ENCODE peak calls at places on chromosome 5, in six cellular contexts. B is spleen, F is neuronal stem cell, P is fibroblast of lung, I is pancreas, E is tibial nerve. V is an unnamed sample.

GRCh38 chr5:88833371-88834107 is 49.4 kb downstream of the MEF2C start:
- DNase-seq in B (peak), F (no peak), P (peak), I (no peak), E (no peak), V (no peak)

GRCh38 chr5:179609834-179610108 is 13.7 kb downstream of the HNRNPH1 start:
- DNase-seq in B (no peak), F (no peak), P (no peak), I (no peak), E (no peak), V (no peak)

GRCh38 chr5:59065551-59065950 is 482.7 kb downstream of the RAB3C start:
- DNase-seq in B (no peak), F (no peak), P (peak), I (no peak), E (no peak), V (no peak)

GRCh38 chr5:143235423-143235822 is 168.1 kb downstream of the NR3C1 start:
- DNase-seq in B (no peak), F (no peak), P (peak), I (no peak), E (no peak), V (no peak)

GRCh38 chr5:105197531-105197930 is 1634.9 kb upstream of the NUDT12 start:
- DNase-seq in B (no peak), F (no peak), P (no peak), I (no peak), E (no peak), V (no peak)

GRCh38 chr5:159786901-159787691 is 129.2 kb upstream of the ADRA1B start:
- DNase-seq in B (no peak), F (no peak), P (peak), I (no peak), E (peak), V (peak)

GRCh38 chr5:67095346-67095871 is 101.2 kb downstream of the CD180 start:
- DNase-seq in B (no peak), F (no peak), P (peak), I (peak), E (peak), V (peak)

GRCh38 chr5:96668725-96669124 is 6.5 kb downstream of the CAST start:
- DNase-seq in B (no peak), F (no peak), P (no peak), I (no peak), E (no peak), V (no peak)

GRCh38 chr5:1003296-1003937 is 5.2 kb upstream of the NKD2 start:
- DNase-seq in B (peak), F (no peak), P (peak), I (peak), E (peak), V (peak)

GRCh38 chr5:43190755-43191603 is 1.0 kb upstream of the NIM1K start:
- DNase-seq in B (no peak), F (peak), P (peak), I (no peak), E (no peak), V (no peak)

GRCh38 chr5:150485770-150486401 is 22.0 kb upstream of the NDST1 start:
- DNase-seq in B (no peak), F (peak), P (peak), I (peak), E (peak), V (peak)

GRCh38 chr5:114192108-114192507 is 169.8 kb upstream of the KCNN2 start:
- DNase-seq in B (no peak), F (no peak), P (peak), I (no peak), E (no peak), V (no peak)

GRCh38 chr5:140261403-140262171 is 41.3 kb downstream of the PFDN1 start:
- DNase-seq in B (no peak), F (no peak), P (peak), I (peak), E (peak), V (peak)

GRCh38 chr5:135996611-135997010 is 32.2 kb upstream of the TGFBI start:
- DNase-seq in B (no peak), F (no peak), P (peak), I (no peak), E (no peak), V (no peak)

GRCh38 chr5:127936439-127936972 is 147.1 kb upstream of the SLC12A2 start:
- DNase-seq in B (no peak), F (no peak), P (no peak), I (no peak), E (no peak), V (no peak)

GRCh38 chr5:28374492-28374934 is 1336.1 kb upstream of the CDH9 start:
- DNase-seq in B (no peak), F (no peak), P (peak), I (no peak), E (no peak), V (peak)

GRCh38 chr5:20368581-20368980 is 380.6 kb upstream of the CDH18 start:
- DNase-seq in B (no peak), F (no peak), P (no peak), I (no peak), E (no peak), V (no peak)

GRCh38 chr5:157502143-157502647 is 42.2 kb downstream of the NIPAL4 start:
- DNase-seq in B (no peak), F (no peak), P (peak), I (no peak), E (no peak), V (no peak)

GRCh38 chr5:74355041-74355440 is 285.5 kb downstream of the ENC1 start:
- DNase-seq in B (no peak), F (no peak), P (no peak), I (no peak), E (no peak), V (no peak)

GRCh38 chr5:61824396-61824795 is 481.6 kb upstream of the KIF2A start:
- DNase-seq in B (no peak), F (no peak), P (no peak), I (no peak), E (no peak), V (no peak)

GRCh38 chr5:138258704-138259285 is 15.6 kb downstream of the GFRA3 start:
- DNase-seq in B (no peak), F (no peak), P (no peak), I (no peak), E (no peak), V (no peak)

GRCh38 chr5:96870094-96871021 is 5.9 kb upstream of the ERAP2 start:
- DNase-seq in B (no peak), F (no peak), P (peak), I (no peak), E (no peak), V (no peak)

GRCh38 chr5:157821822-157822622 is 36.9 kb downstream of the CLINT1 start:
- DNase-seq in B (no peak), F (no peak), P (peak), I (no peak), E (no peak), V (no peak)

GRCh38 chr5:58148366-58148765 is 311.5 kb downstream of the PLK2 start:
- DNase-seq in B (no peak), F (no peak), P (no peak), I (no peak), E (no peak), V (no peak)

GRCh38 chr5:59835782-59836181 is 57.7 kb downstream of the PDE4D start:
- DNase-seq in B (no peak), F (no peak), P (peak), I (no peak), E (no peak), V (no peak)

GRCh38 chr5:112861638-112861985 is 525 bp downstream of the SRP19 start:
- DNase-seq in B (no peak), F (no peak), P (no peak), I (no peak), E (no peak), V (no peak)

GRCh38 chr5:99169309-99169708 is 240.5 kb upstream of the CHD1 start:
- DNase-seq in B (no peak), F (peak), P (peak), I (no peak), E (no peak), V (no peak)

GRCh38 chr5:177086918-177087706 is 397 bp downstream of the FGFR4 start:
- DNase-seq in B (peak), F (peak), P (peak), I (peak), E (no peak), V (peak)

GRCh38 chr5:57834829-57835554 is 352.4 kb upstream of the ACTBL2 start:
- DNase-seq in B (no peak), F (peak), P (peak), I (peak), E (no peak), V (no peak)

GRCh38 chr5:77957931-77958476 is 181.9 kb upstream of the TBCA start:
- DNase-seq in B (no peak), F (peak), P (no peak), I (no peak), E (no peak), V (no peak)

GRCh38 chr5:167730121-167730520 is 561.3 kb upstream of the WWC1 start:
- DNase-seq in B (no peak), F (no peak), P (peak), I (no peak), E (no peak), V (no peak)

GRCh38 chr5:142059304-142059940 is 46.6 kb upstream of the GNPDA1 start:
- DNase-seq in B (no peak), F (no peak), P (no peak), I (peak), E (no peak), V (no peak)

DNA sequence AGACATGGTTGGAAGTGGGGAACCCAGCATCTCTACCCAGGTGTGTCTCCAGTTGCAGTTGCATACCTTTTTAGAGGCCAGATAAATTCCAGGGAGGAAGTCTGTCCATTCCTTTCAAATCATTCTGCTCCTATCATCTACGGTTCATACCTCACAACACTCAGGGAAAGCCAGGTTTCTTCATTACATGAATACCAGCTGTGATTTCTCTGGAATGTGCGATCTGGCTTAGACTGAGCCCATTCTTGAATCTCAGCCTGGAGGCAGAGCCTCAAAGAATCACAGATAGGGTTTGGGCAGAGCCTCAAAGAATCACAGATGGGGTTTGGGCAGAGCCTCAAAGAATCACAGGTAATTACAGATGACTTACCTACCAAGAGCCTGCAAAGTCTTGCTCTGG is 7.2 kb downstream of the P4HA2 start:
- DNase-seq in B (no peak), F (no peak), P (peak), I (no peak), E (no peak), V (no peak)
- H3K27ac ChIP-seq in B (no peak), F (no peak), P (no peak), I (no peak), E (no peak), V (no peak)

GRCh38 chr5:73328665-73329064 is 119.9 kb downstream of the FOXD1 start:
- DNase-seq in B (no peak), F (no peak), P (no peak), I (no peak), E (no peak), V (no peak)
- H3K27ac ChIP-seq in B (no peak), F (no peak), P (no peak), I (no peak), E (no peak), V (no peak)

GRCh38 chr5:132227485-132228240 is at the start of gene P4HA2:
- DNase-seq in B (peak), F (peak), P (peak), I (peak), E (peak), V (peak)
- H3K27ac ChIP-seq in B (no peak), F (no peak), P (peak), I (peak), E (peak), V (peak)

DNA sequence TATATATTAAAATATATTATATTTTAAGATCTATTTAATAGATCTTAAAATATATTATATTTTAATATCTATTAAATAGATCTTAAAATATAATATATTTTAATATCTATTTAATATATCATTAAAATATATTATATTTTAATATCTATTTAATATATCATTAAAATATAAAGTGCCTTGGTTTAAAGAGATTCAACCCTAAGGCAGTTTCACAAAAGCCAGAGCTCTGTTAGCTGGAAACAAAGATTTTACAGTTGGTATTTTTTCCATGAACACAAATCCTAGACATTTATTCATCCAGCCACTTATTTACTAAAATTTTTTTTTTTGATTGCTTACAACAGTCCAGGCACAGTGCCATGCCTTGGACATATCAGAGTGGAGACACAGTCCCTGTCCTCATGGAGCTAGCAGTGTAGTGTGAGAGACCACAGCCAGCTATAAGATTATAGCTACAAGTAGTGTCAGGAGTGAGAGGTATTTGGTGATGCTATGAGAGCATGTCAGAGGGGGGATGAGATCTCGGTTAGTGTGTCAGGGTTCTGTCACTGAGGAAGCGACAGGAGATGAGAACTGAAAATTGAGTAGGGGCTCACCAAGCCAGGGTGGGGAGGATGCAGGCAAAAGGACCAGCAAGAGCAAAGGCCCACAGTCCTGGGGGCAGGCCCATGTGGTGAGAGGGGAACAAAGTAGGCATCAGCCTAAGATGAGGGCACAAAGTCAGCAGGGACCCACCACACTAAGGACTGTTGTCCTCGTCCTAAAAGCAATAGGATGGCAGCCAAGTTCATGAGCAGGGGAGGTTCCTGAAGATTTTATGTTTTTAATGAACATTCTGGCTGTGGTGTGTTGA is 74.5 kb downstream of the FBXO38 start:
- DNase-seq in B (no peak), F (no peak), P (no peak), I (no peak), E (no peak), V (no peak)
- H3K27ac ChIP-seq in B (no peak), F (no peak), P (no peak), I (no peak), E (no peak), V (no peak)

DNA sequence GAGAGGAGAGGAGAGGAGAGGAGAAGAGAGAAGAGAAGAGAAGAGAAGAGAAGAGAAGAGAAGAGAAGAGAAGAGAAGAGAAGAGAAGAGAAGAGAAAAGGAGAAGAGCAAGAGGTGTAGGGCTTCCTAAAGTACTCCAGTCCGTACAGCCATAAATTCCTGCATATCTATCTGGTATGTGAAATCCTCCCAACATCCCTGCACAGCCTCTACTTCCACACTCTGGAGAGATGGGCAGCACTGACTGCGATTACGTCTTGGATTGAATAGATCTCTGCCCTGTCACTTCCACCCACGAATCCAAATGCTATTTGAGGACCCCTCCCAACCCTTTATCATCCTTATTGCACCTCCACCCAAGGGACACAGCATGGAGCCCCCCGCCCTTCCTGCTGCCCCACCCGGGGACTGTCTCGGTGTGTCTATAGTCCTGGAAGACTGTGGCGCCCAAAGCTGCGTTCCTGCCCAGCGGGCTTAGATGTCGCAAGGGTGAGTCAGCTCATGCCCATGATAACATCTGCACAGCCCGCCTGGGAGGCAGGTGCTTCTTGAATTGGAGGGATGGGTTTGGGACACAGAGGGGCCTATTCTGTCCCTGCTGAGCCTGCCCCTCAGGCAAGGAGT is 105.6 kb upstream of the HAND1 start:
- DNase-seq in B (no peak), F (no peak), P (no peak), I (no peak), E (no peak), V (no peak)
- H3K27ac ChIP-seq in B (no peak), F (no peak), P (no peak), I (no peak), E (no peak), V (no peak)